ENCODE peak calls at places on chromosome 6, in six cellular contexts. E, J, Y, B, A and U are unnamed samples. For H3K9me3, the result is how much of the 10 kb centered on the place peaks cover.

GRCh38 chr6:170113141-170113540 is 177.7 kb downstream of the DLL1 start:
- DNase-seq in E (peak), J (peak), Y (no peak), B (no peak), A (peak), U (no peak)

GRCh38 chr6:83711958-83712357 is 3.1 kb upstream of the SNAP91 start:
- DNase-seq in E (no peak), J (no peak), Y (no peak), B (no peak), A (no peak), U (no peak)

GRCh38 chr6:70414813-70415212 is 1.5 kb downstream of the FAM135A start:
- DNase-seq in E (no peak), J (no peak), Y (no peak), B (no peak), A (no peak), U (no peak)

GRCh38 chr6:27161946-27162603 is 85.4 kb upstream of the PRSS16 start:
- DNase-seq in E (peak), J (no peak), Y (no peak), B (peak), A (no peak), U (peak)

GRCh38 chr6:20197251-20197650 is 15.0 kb downstream of the MBOAT1 start:
- DNase-seq in E (no peak), J (no peak), Y (no peak), B (no peak), A (no peak), U (no peak)

GRCh38 chr6:21327326-21328140 is 266.0 kb upstream of the SOX4 start:
- DNase-seq in E (no peak), J (no peak), Y (no peak), B (no peak), A (no peak), U (no peak)

GRCh38 chr6:26215200-26216014 is 128.2 kb downstream of the HFE start:
- DNase-seq in E (no peak), J (no peak), Y (no peak), B (no peak), A (no peak), U (peak)

GRCh38 chr6:49462071-49462470 is 982 bp downstream of the MMUT start:
- DNase-seq in E (no peak), J (no peak), Y (no peak), B (no peak), A (no peak), U (peak)

GRCh38 chr6:126102358-126102757 is 116.0 kb downstream of the TRMT11 start:
- DNase-seq in E (no peak), J (no peak), Y (no peak), B (no peak), A (no peak), U (no peak)

GRCh38 chr6:34056301-34056700 is 89.6 kb downstream of the GRM4 start:
- DNase-seq in E (peak), J (peak), Y (peak), B (peak), A (peak), U (no peak)

GRCh38 chr6:12929678-12930077 is 213.1 kb downstream of the PHACTR1 start:
- DNase-seq in E (no peak), J (no peak), Y (no peak), B (no peak), A (no peak), U (no peak)
- H3K9me3 ChIP-seq in E (under half), J (under half), Y (under half), B (under half), A (under half), U (under half)

GRCh38 chr6:144171406-144171805 is 21.1 kb downstream of the STX11 start:
- DNase-seq in E (no peak), J (no peak), Y (no peak), B (no peak), A (no peak), U (no peak)
- H3K27ac ChIP-seq in E (no peak), J (no peak), Y (no peak), B (no peak), A (no peak), U (no peak)

DNA sequence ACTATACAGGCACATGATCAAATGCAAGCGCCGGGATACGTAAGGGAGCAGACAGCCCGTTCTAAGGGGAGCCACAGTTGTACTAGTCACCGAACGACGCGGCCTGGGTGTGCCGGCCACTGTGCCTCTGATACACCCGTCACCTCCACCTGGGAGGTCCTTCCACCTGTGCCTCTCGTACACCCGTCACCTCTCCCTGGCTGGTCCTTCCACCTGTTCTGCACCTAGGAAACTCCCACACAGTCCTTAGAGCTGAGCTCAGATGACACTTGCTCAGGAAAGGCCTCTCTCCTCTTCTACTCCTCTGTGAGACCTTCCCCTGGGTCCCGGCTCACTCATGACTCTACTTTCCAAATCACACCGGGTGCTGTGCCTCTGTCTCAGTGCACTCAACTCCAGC is 245.0 kb downstream of the TTLL2 start:
- DNase-seq in E (no peak), J (peak), Y (no peak), B (no peak), A (no peak), U (no peak)
- H3K9me3 ChIP-seq in E (under half), J (under half), Y (under half), B (under half), A (under half), U (under half)

GRCh38 chr6:81396916-81397315 is 355.6 kb downstream of the TENT5A start:
- DNase-seq in E (no peak), J (no peak), Y (no peak), B (no peak), A (no peak), U (no peak)

DNA sequence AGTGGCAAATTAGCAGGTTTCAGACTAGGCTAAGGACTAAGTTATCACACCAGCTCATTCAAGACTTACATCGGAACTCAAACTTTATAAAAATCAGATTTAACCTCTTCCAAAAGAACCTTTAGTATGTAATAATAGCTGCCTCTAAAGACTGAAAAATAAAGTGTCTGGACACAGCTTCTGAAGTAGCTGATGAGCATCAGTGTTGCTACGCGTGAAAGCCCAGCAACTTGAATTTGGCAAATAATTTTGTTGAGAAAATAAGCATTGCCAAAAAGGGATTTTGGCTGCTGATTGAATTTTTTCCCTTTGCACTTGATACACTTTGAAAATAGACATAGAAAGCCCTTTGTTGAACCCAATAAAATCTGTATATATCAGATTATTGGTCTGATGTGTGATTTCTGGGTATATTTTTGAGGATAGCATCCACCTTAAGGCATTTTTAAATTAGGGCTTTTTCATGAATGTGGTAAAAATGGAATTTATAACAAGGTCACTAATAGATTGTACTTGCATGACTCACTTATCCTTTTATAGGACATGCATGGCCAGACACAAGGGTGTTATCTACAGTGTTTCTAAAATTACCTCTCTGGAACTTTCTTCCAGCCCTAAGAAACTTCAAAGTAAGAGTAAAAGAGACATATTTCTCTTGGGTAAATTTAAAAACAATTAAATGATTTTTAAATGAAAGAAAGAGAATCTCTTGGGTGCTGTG is 350.4 kb downstream of the TENT5A start:
- DNase-seq in E (no peak), J (no peak), Y (no peak), B (no peak), A (no peak), U (no peak)
- H3K27ac ChIP-seq in E (no peak), J (no peak), Y (no peak), B (no peak), A (no peak), U (no peak)